ENCODE peak calls at places on chromosomes 2 and 18, in seven cellular contexts. One of them, this sample, is unnamed.

GRCh38 chr2:226334981-226335720 is 464.5 kb downstream of the IRS1 start:
- DNase-seq in right cardiac atrium: no peak
- DNase-seq in naive thymus-derived CD8-positive, alpha-beta T cell: no peak
- DNase-seq in SIG-M5: no peak
- DNase-seq in NCI-H510A treated with DMSO at 0.1 percent for 48 hours: no peak
- DNase-seq in activated CD8-positive, alpha-beta memory T cell treated with anti-CD3 and anti-CD28 coated beads for 4 hours: no peak
- DNase-seq in head of caudate nucleus: no peak
- DNase-seq in this sample: no peak

GRCh38 chr2:20728114-20728758 is 61.3 kb downstream of the GDF7 start:
- DNase-seq in SIG-M5: no peak
- DNase-seq in activated CD8-positive, alpha-beta memory T cell treated with anti-CD3 and anti-CD28 coated beads for 4 hours: no peak
- DNase-seq in head of caudate nucleus: no peak
- DNase-seq in naive thymus-derived CD8-positive, alpha-beta T cell: no peak
- DNase-seq in right cardiac atrium: no peak
- DNase-seq in NCI-H510A treated with DMSO at 0.1 percent for 48 hours: no peak
- DNase-seq in this sample: no peak

GRCh38 chr2:97752342-97753334 is 39.3 kb downstream of the ZAP70 start:
- DNase-seq in SIG-M5: no peak
- DNase-seq in naive thymus-derived CD8-positive, alpha-beta T cell: no peak
- DNase-seq in head of caudate nucleus: no peak
- DNase-seq in activated CD8-positive, alpha-beta memory T cell treated with anti-CD3 and anti-CD28 coated beads for 4 hours: no peak
- DNase-seq in right cardiac atrium: no peak
- DNase-seq in NCI-H510A treated with DMSO at 0.1 percent for 48 hours: no peak
- DNase-seq in this sample: no peak

GRCh38 chr2:230913812-230914211 is 11.2 kb downstream of the GPR55 start:
- DNase-seq in right cardiac atrium: peak
- DNase-seq in activated CD8-positive, alpha-beta memory T cell treated with anti-CD3 and anti-CD28 coated beads for 4 hours: no peak
- DNase-seq in NCI-H510A treated with DMSO at 0.1 percent for 48 hours: no peak
- DNase-seq in head of caudate nucleus: no peak
- DNase-seq in SIG-M5: no peak
- DNase-seq in naive thymus-derived CD8-positive, alpha-beta T cell: no peak
- DNase-seq in this sample: no peak

GRCh38 chr2:219561179-219562048 is 9.9 kb downstream of the OBSL1 start:
- DNase-seq in naive thymus-derived CD8-positive, alpha-beta T cell: no peak
- DNase-seq in SIG-M5: no peak
- DNase-seq in right cardiac atrium: peak
- DNase-seq in head of caudate nucleus: no peak
- DNase-seq in NCI-H510A treated with DMSO at 0.1 percent for 48 hours: no peak
- DNase-seq in activated CD8-positive, alpha-beta memory T cell treated with anti-CD3 and anti-CD28 coated beads for 4 hours: no peak
- DNase-seq in this sample: no peak

GRCh38 chr18:2002178-2002577 is 569.1 kb downstream of the METTL4 start:
- DNase-seq in head of caudate nucleus: no peak
- DNase-seq in NCI-H510A treated with DMSO at 0.1 percent for 48 hours: no peak
- DNase-seq in naive thymus-derived CD8-positive, alpha-beta T cell: no peak
- DNase-seq in activated CD8-positive, alpha-beta memory T cell treated with anti-CD3 and anti-CD28 coated beads for 4 hours: no peak
- DNase-seq in SIG-M5: no peak
- DNase-seq in right cardiac atrium: peak
- DNase-seq in this sample: no peak

GRCh38 chr2:209773377-209773776 is 1.7 kb downstream of the UNC80 start:
- DNase-seq in activated CD8-positive, alpha-beta memory T cell treated with anti-CD3 and anti-CD28 coated beads for 4 hours: no peak
- DNase-seq in SIG-M5: no peak
- DNase-seq in NCI-H510A treated with DMSO at 0.1 percent for 48 hours: peak
- DNase-seq in naive thymus-derived CD8-positive, alpha-beta T cell: no peak
- DNase-seq in head of caudate nucleus: peak
- DNase-seq in right cardiac atrium: no peak
- DNase-seq in this sample: no peak

GRCh38 chr2:227503433-227504406 is 31.8 kb downstream of the AGFG1 start:
- DNase-seq in SIG-M5: no peak
- DNase-seq in NCI-H510A treated with DMSO at 0.1 percent for 48 hours: no peak
- DNase-seq in activated CD8-positive, alpha-beta memory T cell treated with anti-CD3 and anti-CD28 coated beads for 4 hours: no peak
- DNase-seq in right cardiac atrium: no peak
- DNase-seq in naive thymus-derived CD8-positive, alpha-beta T cell: no peak
- DNase-seq in head of caudate nucleus: peak
- DNase-seq in this sample: no peak

GRCh38 chr2:161063074-161063945 is 96.9 kb upstream of the TANK start:
- DNase-seq in activated CD8-positive, alpha-beta memory T cell treated with anti-CD3 and anti-CD28 coated beads for 4 hours: peak
- DNase-seq in right cardiac atrium: peak
- DNase-seq in NCI-H510A treated with DMSO at 0.1 percent for 48 hours: peak
- DNase-seq in naive thymus-derived CD8-positive, alpha-beta T cell: peak
- DNase-seq in head of caudate nucleus: peak
- DNase-seq in SIG-M5: no peak
- DNase-seq in this sample: peak

GRCh38 chr2:74461187-74462053 is 3.2 kb downstream of the WBP1 start:
- DNase-seq in head of caudate nucleus: no peak
- DNase-seq in NCI-H510A treated with DMSO at 0.1 percent for 48 hours: no peak
- DNase-seq in SIG-M5: no peak
- DNase-seq in naive thymus-derived CD8-positive, alpha-beta T cell: no peak
- DNase-seq in right cardiac atrium: peak
- DNase-seq in activated CD8-positive, alpha-beta memory T cell treated with anti-CD3 and anti-CD28 coated beads for 4 hours: no peak
- DNase-seq in this sample: no peak

GRCh38 chr18:49473721-49474120 is 13.3 kb upstream of the DYM start:
- DNase-seq in NCI-H510A treated with DMSO at 0.1 percent for 48 hours: no peak
- DNase-seq in right cardiac atrium: no peak
- DNase-seq in naive thymus-derived CD8-positive, alpha-beta T cell: no peak
- DNase-seq in activated CD8-positive, alpha-beta memory T cell treated with anti-CD3 and anti-CD28 coated beads for 4 hours: no peak
- DNase-seq in SIG-M5: no peak
- DNase-seq in head of caudate nucleus: no peak
- DNase-seq in this sample: no peak

GRCh38 chr2:241066171-241066892 is 35.8 kb downstream of the MTERF4 start:
- DNase-seq in head of caudate nucleus: no peak
- DNase-seq in activated CD8-positive, alpha-beta memory T cell treated with anti-CD3 and anti-CD28 coated beads for 4 hours: no peak
- DNase-seq in NCI-H510A treated with DMSO at 0.1 percent for 48 hours: no peak
- DNase-seq in right cardiac atrium: no peak
- DNase-seq in naive thymus-derived CD8-positive, alpha-beta T cell: no peak
- DNase-seq in SIG-M5: no peak
- DNase-seq in this sample: no peak

GRCh38 chr2:240494194-240494793 is 58.8 kb downstream of the GPC1 start:
- DNase-seq in activated CD8-positive, alpha-beta memory T cell treated with anti-CD3 and anti-CD28 coated beads for 4 hours: no peak
- DNase-seq in NCI-H510A treated with DMSO at 0.1 percent for 48 hours: no peak
- DNase-seq in SIG-M5: no peak
- DNase-seq in naive thymus-derived CD8-positive, alpha-beta T cell: no peak
- DNase-seq in head of caudate nucleus: no peak
- DNase-seq in right cardiac atrium: no peak
- DNase-seq in this sample: no peak

GRCh38 chr2:105896765-105897163 is 152.1 kb downstream of the NCK2 start:
- DNase-seq in naive thymus-derived CD8-positive, alpha-beta T cell: no peak
- DNase-seq in head of caudate nucleus: no peak
- DNase-seq in NCI-H510A treated with DMSO at 0.1 percent for 48 hours: no peak
- DNase-seq in activated CD8-positive, alpha-beta memory T cell treated with anti-CD3 and anti-CD28 coated beads for 4 hours: no peak
- DNase-seq in SIG-M5: no peak
- DNase-seq in right cardiac atrium: no peak
- DNase-seq in this sample: no peak

GRCh38 chr2:26606847-26607190 is 34.3 kb downstream of the CIB4 start:
- DNase-seq in naive thymus-derived CD8-positive, alpha-beta T cell: no peak
- DNase-seq in NCI-H510A treated with DMSO at 0.1 percent for 48 hours: no peak
- DNase-seq in activated CD8-positive, alpha-beta memory T cell treated with anti-CD3 and anti-CD28 coated beads for 4 hours: no peak
- DNase-seq in head of caudate nucleus: no peak
- DNase-seq in SIG-M5: no peak
- DNase-seq in right cardiac atrium: no peak
- DNase-seq in this sample: no peak

This sample was measured in midbrain.